ENCODE peak calls at places on chromosome 17, in five cellular contexts. One of them, this sample, is unnamed.

GRCh38 chr17:82838386-82839063 is 1.3 kb downstream of the ZNF750 start:
- DNase-seq in naive B cell: no peak
- DNase-seq in stomach: no peak
- DNase-seq in memory B cell: no peak
- DNase-seq in nephron progenitor cell: no peak
- DNase-seq in this sample: peak

GRCh38 chr17:20010099-20010863 is 1.1 kb downstream of the SPECC1 start:
- DNase-seq in nephron progenitor cell: no peak
- DNase-seq in stomach: peak
- DNase-seq in memory B cell: no peak
- DNase-seq in naive B cell: no peak
- DNase-seq in this sample: peak

GRCh38 chr17:82023447-82024241 is 539 bp downstream of the LRRC45 start:
- DNase-seq in nephron progenitor cell: peak
- DNase-seq in memory B cell: peak
- DNase-seq in naive B cell: no peak
- DNase-seq in stomach: no peak
- DNase-seq in this sample: peak

GRCh38 chr17:2025622-2026309 is 632 bp upstream of the RTN4RL1 start:
- DNase-seq in naive B cell: no peak
- DNase-seq in nephron progenitor cell: peak
- DNase-seq in memory B cell: no peak
- DNase-seq in stomach: peak
- DNase-seq in this sample: peak

GRCh38 chr17:42194133-42194899 is at the start of gene GHDC:
- DNase-seq in nephron progenitor cell: peak
- DNase-seq in memory B cell: peak
- DNase-seq in naive B cell: peak
- DNase-seq in stomach: peak
- DNase-seq in this sample: peak

GRCh38 chr17:3475812-3476686 is at the start of gene ASPA:
- DNase-seq in memory B cell: no peak
- DNase-seq in naive B cell: no peak
- DNase-seq in stomach: no peak
- DNase-seq in nephron progenitor cell: no peak
- DNase-seq in this sample: no peak

GRCh38 chr17:79374087-79374486 is 236.8 kb downstream of the RBFOX3 start:
- DNase-seq in memory B cell: no peak
- DNase-seq in naive B cell: no peak
- DNase-seq in nephron progenitor cell: no peak
- DNase-seq in stomach: no peak
- DNase-seq in this sample: no peak

GRCh38 chr17:77383613-77384608 is 243.1 kb downstream of the SEC14L1 start:
- DNase-seq in memory B cell: no peak
- DNase-seq in stomach: peak
- DNase-seq in naive B cell: no peak
- DNase-seq in nephron progenitor cell: no peak
- DNase-seq in this sample: peak

GRCh38 chr17:40547079-40547784 is 18.0 kb downstream of the CCR7 start:
- DNase-seq in naive B cell: peak
- DNase-seq in stomach: peak
- DNase-seq in memory B cell: peak
- DNase-seq in nephron progenitor cell: no peak
- DNase-seq in this sample: no peak

GRCh38 chr17:58694826-58695225 is 2.4 kb downstream of the RAD51C start:
- DNase-seq in naive B cell: no peak
- DNase-seq in nephron progenitor cell: no peak
- DNase-seq in stomach: no peak
- DNase-seq in memory B cell: no peak
- DNase-seq in this sample: no peak

GRCh38 chr17:79844869-79845600 is 5.8 kb upstream of the CBX4 start:
- DNase-seq in stomach: peak
- DNase-seq in memory B cell: peak
- DNase-seq in naive B cell: peak
- DNase-seq in nephron progenitor cell: peak
- DNase-seq in this sample: peak

GRCh38 chr17:2054740-2055493 is at the start of gene HIC1:
- DNase-seq in nephron progenitor cell: peak
- DNase-seq in stomach: peak
- DNase-seq in memory B cell: peak
- DNase-seq in naive B cell: peak
- DNase-seq in this sample: peak

GRCh38 chr17:77867308-77867781 is 91.2 kb upstream of the TNRC6C start:
- DNase-seq in naive B cell: peak
- DNase-seq in memory B cell: no peak
- DNase-seq in nephron progenitor cell: no peak
- DNase-seq in stomach: no peak
- DNase-seq in this sample: no peak

GRCh38 chr17:64202683-64203430 is 60.2 kb downstream of the TEX2 start:
- DNase-seq in naive B cell: no peak
- DNase-seq in nephron progenitor cell: no peak
- DNase-seq in stomach: no peak
- DNase-seq in memory B cell: no peak
- DNase-seq in this sample: no peak

GRCh38 chr17:41813699-41814124 is 908 bp downstream of the FKBP10 start:
- DNase-seq in nephron progenitor cell: no peak
- DNase-seq in memory B cell: no peak
- DNase-seq in stomach: no peak
- DNase-seq in naive B cell: no peak
- DNase-seq in this sample: no peak

GRCh38 chr17:77462553-77463497 is 322.1 kb downstream of the SEC14L1 start:
- DNase-seq in memory B cell: no peak
- DNase-seq in stomach: no peak
- DNase-seq in nephron progenitor cell: no peak
- DNase-seq in naive B cell: no peak
- DNase-seq in this sample: no peak

GRCh38 chr17:9215465-9215864 is 194.2 kb downstream of the NTN1 start:
- DNase-seq in memory B cell: no peak
- DNase-seq in nephron progenitor cell: no peak
- DNase-seq in stomach: no peak
- DNase-seq in naive B cell: no peak
- DNase-seq in this sample: no peak

GRCh38 chr17:81483085-81483861 is 29.3 kb downstream of the ACTG1 start:
- DNase-seq in stomach: no peak
- DNase-seq in nephron progenitor cell: peak
- DNase-seq in naive B cell: peak
- DNase-seq in memory B cell: peak
- DNase-seq in this sample: peak

GRCh38 chr17:33012522-33013033 is 20.9 kb downstream of the SPACA3 start:
- DNase-seq in naive B cell: no peak
- DNase-seq in memory B cell: no peak
- DNase-seq in stomach: no peak
- DNase-seq in nephron progenitor cell: no peak
- DNase-seq in this sample: no peak

GRCh38 chr17:77409282-77410161 is 268.8 kb downstream of the SEC14L1 start:
- DNase-seq in memory B cell: no peak
- DNase-seq in naive B cell: peak
- DNase-seq in stomach: peak
- DNase-seq in nephron progenitor cell: peak
- DNase-seq in this sample: peak

GRCh38 chr17:79950711-79951110 is 85.0 kb downstream of the TBC1D16 start:
- DNase-seq in naive B cell: no peak
- DNase-seq in stomach: no peak
- DNase-seq in nephron progenitor cell: no peak
- DNase-seq in memory B cell: no peak
- DNase-seq in this sample: peak

GRCh38 chr17:66632716-66633115 is 202.2 kb upstream of the CACNG5 start:
- DNase-seq in naive B cell: no peak
- DNase-seq in nephron progenitor cell: no peak
- DNase-seq in stomach: no peak
- DNase-seq in memory B cell: no peak
- DNase-seq in this sample: no peak

GRCh38 chr17:12402963-12403622 is 262.6 kb upstream of the MYOCD start:
- DNase-seq in naive B cell: no peak
- DNase-seq in nephron progenitor cell: no peak
- DNase-seq in stomach: no peak
- DNase-seq in memory B cell: no peak
- DNase-seq in this sample: no peak

GRCh38 chr17:28741358-28742349 is 2.2 kb upstream of the TRAF4 start:
- DNase-seq in memory B cell: no peak
- DNase-seq in nephron progenitor cell: no peak
- DNase-seq in stomach: no peak
- DNase-seq in naive B cell: peak
- DNase-seq in this sample: no peak

GRCh38 chr17:15918661-15919259 is 26.2 kb upstream of the ADORA2B start:
- DNase-seq in memory B cell: no peak
- DNase-seq in nephron progenitor cell: no peak
- DNase-seq in stomach: peak
- DNase-seq in naive B cell: no peak
- DNase-seq in this sample: peak

GRCh38 chr17:7132511-7133094 is 18.0 kb upstream of the ASGR2 start:
- DNase-seq in naive B cell: peak
- DNase-seq in memory B cell: peak
- DNase-seq in stomach: no peak
- DNase-seq in nephron progenitor cell: peak
- DNase-seq in this sample: no peak

GRCh38 chr17:17141860-17142552 is 64.1 kb downstream of the PLD6 start:
- DNase-seq in memory B cell: no peak
- DNase-seq in nephron progenitor cell: peak
- DNase-seq in naive B cell: no peak
- DNase-seq in stomach: no peak
- DNase-seq in this sample: no peak

GRCh38 chr17:81131486-81132196 is 33.7 kb upstream of the PVALEF start:
- DNase-seq in stomach: peak
- DNase-seq in naive B cell: no peak
- DNase-seq in nephron progenitor cell: no peak
- DNase-seq in memory B cell: no peak
- DNase-seq in this sample: no peak

GRCh38 chr17:6137716-6138502 is 67.7 kb downstream of the WSCD1 start:
- DNase-seq in stomach: no peak
- DNase-seq in memory B cell: no peak
- DNase-seq in naive B cell: no peak
- DNase-seq in nephron progenitor cell: no peak
- DNase-seq in this sample: no peak

GRCh38 chr17:41919165-41919817 is 540 bp upstream of the ACLY start:
- DNase-seq in stomach: no peak
- DNase-seq in nephron progenitor cell: no peak
- DNase-seq in naive B cell: no peak
- DNase-seq in memory B cell: no peak
- DNase-seq in this sample: no peak

This sample was measured in body of pancreas.